ENCODE peak calls at places on chromosome 3, in five cellular contexts. V is CD8-positive, alpha-beta memory T cell; N is iris pigment epithelial cell; Y is T-helper 9 cell; O is T-helper 2 cell. H is an unnamed sample.

GRCh38 chr3:75171632-75172230 is 492.4 kb upstream of the FRG2C start:
- DNase-seq in N (peak), O (no peak), Y (no peak), V (no peak), H (no peak)

GRCh38 chr3:122799322-122799721 is 4.5 kb downstream of the SLC49A4 start:
- DNase-seq in Y (no peak), V (no peak), O (no peak), N (no peak), H (no peak)

GRCh38 chr3:94098487-94098886 is 35.6 kb downstream of the NSUN3 start:
- DNase-seq in O (no peak), N (peak), V (no peak), Y (no peak), H (no peak)

GRCh38 chr3:38070013-38070412 is 31.0 kb downstream of the DLEC1 start:
- DNase-seq in O (no peak), N (no peak), Y (no peak), V (no peak), H (no peak)

GRCh38 chr3:47836986-47837385 is 34.0 kb downstream of the DHX30 start:
- DNase-seq in O (no peak), N (no peak), Y (no peak), V (no peak), H (no peak)

GRCh38 chr3:147030274-147030673 is 376.1 kb downstream of the ZIC4 start:
- DNase-seq in Y (no peak), N (no peak), V (no peak), O (no peak), H (no peak)

GRCh38 chr3:79684041-79684440 is 83.8 kb downstream of the ROBO1 start:
- DNase-seq in V (no peak), Y (no peak), O (no peak), N (no peak), H (no peak)

GRCh38 chr3:187783098-187783497 is 37.8 kb upstream of the BCL6 start:
- DNase-seq in O (no peak), N (peak), Y (no peak), V (no peak), H (no peak)

GRCh38 chr3:115843206-115843605 is 219.9 kb downstream of the GAP43 start:
- DNase-seq in V (no peak), Y (no peak), N (no peak), O (no peak), H (no peak)

GRCh38 chr3:132623646-132624045 is 26.6 kb downstream of the ACKR4 start:
- DNase-seq in Y (no peak), N (no peak), O (no peak), V (no peak), H (no peak)

GRCh38 chr3:12442654-12443501 is 41.4 kb upstream of the TSEN2 start:
- DNase-seq in N (no peak), Y (no peak), O (no peak), V (no peak), H (no peak)

GRCh38 chr3:127524300-127524896 is 66.1 kb downstream of the TPRA1 start:
- DNase-seq in V (no peak), N (no peak), Y (no peak), O (no peak), H (no peak)

GRCh38 chr3:124260206-124260915 is 268.4 kb upstream of the ROPN1 start:
- DNase-seq in N (peak), O (no peak), Y (no peak), V (no peak), H (no peak)

GRCh38 chr3:145864336-145864735 is 296.6 kb downstream of the PLOD2 start:
- DNase-seq in N (no peak), Y (no peak), V (no peak), O (no peak), H (no peak)

GRCh38 chr3:152069871-152070270 is 196.4 kb downstream of the SUCNR1 start:
- DNase-seq in Y (no peak), N (peak), O (no peak), V (no peak), H (no peak)

GRCh38 chr3:32176989-32177701 is 61.3 kb upstream of the CMTM8 start:
- DNase-seq in O (peak), Y (peak), N (peak), V (peak), H (no peak)

GRCh38 chr3:169818330-169818729 is 5.6 kb upstream of the LRRC34 start:
- DNase-seq in V (no peak), N (peak), O (no peak), Y (no peak), H (no peak)

GRCh38 chr3:52292247-52293065 is 4.8 kb downstream of the GLYCTK start:
- DNase-seq in Y (no peak), V (no peak), O (no peak), N (no peak), H (peak)

GRCh38 chr3:100103558-100104441 is 10.5 kb downstream of the FILIP1L start:
- DNase-seq in V (no peak), Y (no peak), O (no peak), N (peak), H (no peak)

GRCh38 chr3:55966566-55966965 is 479.5 kb upstream of the WNT5A start:
- DNase-seq in O (no peak), Y (no peak), N (no peak), V (no peak), H (no peak)

GRCh38 chr3:58299839-58300516 is 6.1 kb upstream of the RPP14 start:
- DNase-seq in N (peak), O (no peak), Y (no peak), V (no peak), H (no peak)

GRCh38 chr3:32420138-32420981 is 28.7 kb downstream of the CMTM7 start:
- DNase-seq in Y (no peak), V (no peak), O (no peak), N (peak), H (no peak)

GRCh38 chr3:117892431-117892841 is 1142.2 kb downstream of the IGSF11 start:
- DNase-seq in Y (no peak), N (peak), V (no peak), O (no peak), H (no peak)

GRCh38 chr3:12908859-12909258 is 67.5 kb upstream of the RPL32 start:
- DNase-seq in N (no peak), Y (no peak), V (no peak), O (no peak), H (no peak)

GRCh38 chr3:165196577-165197561 is 685 bp upstream of the SLITRK3 start:
- DNase-seq in N (no peak), Y (no peak), O (no peak), V (no peak), H (peak)

GRCh38 chr3:125647318-125648014 is 52.2 kb upstream of the OSBPL11 start:
- DNase-seq in N (no peak), Y (no peak), O (no peak), V (no peak), H (no peak)

GRCh38 chr3:174355505-174355904 is 503.6 kb upstream of the NAALADL2 start:
- DNase-seq in V (no peak), Y (no peak), O (no peak), N (peak), H (no peak)

GRCh38 chr3:31412832-31413231 is 119.9 kb upstream of the STT3B start:
- DNase-seq in N (peak), Y (no peak), V (no peak), O (no peak), H (no peak)

GRCh38 chr3:43249405-43249804 is 36.9 kb upstream of the SNRK start:
- DNase-seq in N (no peak), O (no peak), V (no peak), Y (no peak), H (no peak)

GRCh38 chr3:127820221-127820870 is 2.0 kb downstream of the MGLL start:
- DNase-seq in Y (no peak), V (no peak), N (peak), O (no peak), H (no peak)

GRCh38 chr3:14206548-14207177 is 28.0 kb downstream of the LSM3 start:
- DNase-seq in Y (no peak), N (no peak), V (no peak), O (no peak), H (no peak)

GRCh38 chr3:94965867-94966471 is 903.1 kb downstream of the NSUN3 start:
- DNase-seq in N (no peak), O (no peak), V (no peak), Y (no peak), H (no peak)

GRCh38 chr3:65401359-65401810 is 637.3 kb downstream of the MAGI1 start:
- DNase-seq in Y (no peak), N (no peak), V (no peak), O (no peak), H (no peak)